ENCODE peak calls at places on chromosomes 6 and 20, in eight cellular contexts. K is dorsolateral prefrontal cortex, B is OCI-LY7, V is HFFc6, Y is left ventricle myocardium inferior, Q is psoas muscle, I is stomach, T is breast epithelium. S is an unnamed sample.

GRCh38 chr6:140670013-140670412 is 1295.6 kb upstream of the CITED2 start:
- DNase-seq in K (no peak), B (no peak), V (no peak), Y (no peak), Q (no peak), I (no peak), T (no peak), S (peak)

GRCh38 chr6:135318728-135319469 is 137.8 kb downstream of the MYB start:
- DNase-seq in K (no peak), B (no peak), V (no peak), Y (no peak), Q (no peak), I (no peak), T (no peak), S (no peak)

GRCh38 chr20:2748551-2749342 is 51.7 kb downstream of the CPXM1 start:
- DNase-seq in K (no peak), B (no peak), V (no peak), Y (no peak), Q (no peak), I (no peak), T (no peak), S (no peak)

GRCh38 chr6:7243188-7243942 is 69.6 kb downstream of the SSR1 start:
- DNase-seq in K (peak), B (peak), V (peak), Y (no peak), Q (no peak), I (no peak), T (no peak), S (peak)

GRCh38 chr6:104332407-104332806 is 527.3 kb downstream of the HACE1 start:
- DNase-seq in K (no peak), B (no peak), V (no peak), Y (no peak), Q (no peak), I (no peak), T (no peak), S (no peak)

GRCh38 chr20:4102381-4102780 is 87.0 kb upstream of the RNF24 start:
- DNase-seq in K (no peak), B (no peak), V (peak), Y (no peak), Q (no peak), I (no peak), T (no peak), S (no peak)

GRCh38 chr6:35677456-35677855 is 11.3 kb downstream of the FKBP5 start:
- DNase-seq in K (no peak), B (no peak), V (no peak), Y (no peak), Q (no peak), I (peak), T (no peak), S (no peak)

GRCh38 chr6:26031151-26031594 is 56.1 kb upstream of the HFE start:
- DNase-seq in K (no peak), B (peak), V (no peak), Y (no peak), Q (no peak), I (no peak), T (no peak), S (peak)

GRCh38 chr6:140601409-140601808 is 1227.0 kb upstream of the CITED2 start:
- DNase-seq in K (no peak), B (no peak), V (no peak), Y (no peak), Q (no peak), I (no peak), T (no peak), S (no peak)

GRCh38 chr6:144216668-144217218 is 66.4 kb downstream of the STX11 start:
- DNase-seq in K (no peak), B (peak), V (peak), Y (no peak), Q (peak), I (no peak), T (peak), S (no peak)

GRCh38 chr20:59823860-59824259 is 109.6 kb downstream of the SYCP2 start:
- DNase-seq in K (peak), B (no peak), V (no peak), Y (no peak), Q (no peak), I (no peak), T (no peak), S (no peak)

GRCh38 chr20:41273445-41273844 is 44.1 kb downstream of the ZHX3 start:
- DNase-seq in K (no peak), B (no peak), V (no peak), Y (no peak), Q (no peak), I (no peak), T (no peak), S (no peak)

GRCh38 chr20:34390769-34391447 is 27.8 kb downstream of the ITCH start:
- DNase-seq in K (no peak), B (no peak), V (peak), Y (no peak), Q (peak), I (peak), T (no peak), S (peak)

GRCh38 chr6:116101298-116101718 is 655 bp downstream of the NT5DC1 start:
- DNase-seq in K (no peak), B (no peak), V (no peak), Y (peak), Q (no peak), I (no peak), T (no peak), S (no peak)

GRCh38 chr6:4125933-4126864 is 9.2 kb downstream of the ECI2 start:
- DNase-seq in K (no peak), B (no peak), V (peak), Y (no peak), Q (no peak), I (no peak), T (no peak), S (peak)
- TF ChIP-seq CTCF in K (no peak), B (no peak), V (peak), Y (peak), Q (peak), I (no peak), T (no peak), S (peak)

DNA sequence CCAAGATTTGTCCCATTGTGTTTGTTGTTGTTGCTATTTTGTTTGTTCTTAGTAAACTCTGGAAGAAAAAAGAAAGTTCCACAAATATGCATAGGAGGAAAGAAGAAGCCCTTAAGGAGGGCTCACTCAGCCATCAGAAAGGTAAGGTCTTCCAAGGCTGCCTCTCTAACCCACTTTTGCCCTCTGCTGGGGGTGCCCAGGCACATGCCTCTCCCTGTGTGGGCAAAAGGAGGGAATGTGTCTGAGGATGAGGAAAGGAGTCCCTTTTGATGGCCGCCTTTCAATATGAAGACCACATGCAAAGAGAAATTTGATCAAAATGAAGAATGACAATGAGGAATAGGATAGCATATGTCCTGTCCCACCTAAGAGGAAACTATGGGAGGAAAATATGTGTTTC is 248.2 kb upstream of the POU3F2 start:
- DNase-seq in K (no peak), B (no peak), V (no peak), Y (no peak), Q (no peak), I (no peak), T (no peak), S (no peak)
- TF ChIP-seq CTCF in K (no peak), B (no peak), V (no peak), Y (no peak), Q (no peak), I (no peak), T (no peak), S (no peak)

GRCh38 chr6:14337157-14337556 is 219.6 kb downstream of the CD83 start:
- DNase-seq in K (no peak), B (no peak), V (no peak), Y (no peak), Q (no peak), I (no peak), T (no peak), S (no peak)
- TF ChIP-seq CTCF in K (no peak), B (no peak), V (no peak), Y (no peak), Q (no peak), I (no peak), T (no peak), S (no peak)

DNA sequence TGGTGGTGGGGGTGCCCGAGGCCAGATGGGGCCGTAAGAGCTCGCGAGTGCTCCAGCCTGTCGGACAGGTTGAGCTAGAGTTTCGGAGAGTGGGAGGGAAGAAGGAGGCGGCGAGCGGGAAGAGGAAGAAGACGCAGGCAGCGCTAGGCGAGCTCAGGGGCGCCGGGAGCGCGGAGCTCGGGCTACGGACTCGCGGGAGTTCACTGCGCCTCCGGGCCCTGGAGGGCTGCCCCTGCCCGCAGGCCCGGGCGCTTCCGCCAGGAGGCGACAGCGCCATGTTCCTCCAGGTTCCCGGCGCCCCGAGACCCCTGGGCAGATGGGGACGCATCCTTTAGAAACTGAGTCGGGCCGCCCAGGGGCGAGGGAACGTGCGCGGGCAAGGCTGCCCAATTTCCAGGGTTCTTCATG is 984 bp downstream of the TFAP2C start:
- DNase-seq in K (no peak), B (no peak), V (peak), Y (no peak), Q (no peak), I (peak), T (peak), S (peak)
- TF ChIP-seq CTCF in K (peak), B (peak), V (peak), Y (peak), Q (no peak), I (peak), T (peak), S (peak)

GRCh38 chr20:20089939-20090338 is 37.6 kb downstream of the CFAP61 start:
- DNase-seq in K (no peak), B (no peak), V (no peak), Y (no peak), Q (no peak), I (no peak), T (no peak), S (no peak)
- TF ChIP-seq CTCF in K (no peak), B (no peak), V (no peak), Y (no peak), Q (no peak), I (no peak), T (no peak), S (no peak)

GRCh38 chr20:24499472-24499871 is 30.0 kb downstream of the SYNDIG1 start:
- DNase-seq in K (no peak), B (no peak), V (no peak), Y (no peak), Q (no peak), I (no peak), T (no peak), S (no peak)

GRCh38 chr20:24495266-24495665 is 25.8 kb downstream of the SYNDIG1 start:
- DNase-seq in K (no peak), B (no peak), V (no peak), Y (no peak), Q (no peak), I (no peak), T (no peak), S (no peak)

GRCh38 chr20:24497851-24498250 is 28.4 kb downstream of the SYNDIG1 start:
- DNase-seq in K (peak), B (no peak), V (no peak), Y (no peak), Q (no peak), I (peak), T (no peak), S (peak)

GRCh38 chr20:24501764-24502163 is 32.3 kb downstream of the SYNDIG1 start:
- DNase-seq in K (no peak), B (no peak), V (no peak), Y (no peak), Q (no peak), I (no peak), T (no peak), S (no peak)

DNA sequence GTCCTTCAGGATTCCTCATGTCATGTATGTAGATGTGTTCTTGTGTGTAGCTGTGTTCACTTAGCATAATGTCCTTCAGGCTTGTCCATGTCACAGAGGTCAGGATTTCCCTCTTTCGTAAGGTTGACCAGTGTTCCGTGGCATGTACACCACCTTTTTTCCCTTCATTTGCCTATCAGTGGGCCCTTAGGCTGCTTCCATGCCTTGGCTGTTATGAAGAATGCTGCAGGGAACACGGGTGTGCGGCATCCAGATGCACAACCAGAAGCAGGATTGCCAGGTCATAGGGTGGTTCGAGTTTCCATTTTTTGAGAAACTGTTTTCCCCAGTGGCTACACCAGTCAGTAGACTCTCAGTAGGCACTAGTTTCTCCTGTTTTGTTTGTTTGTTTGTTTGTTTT is 29.2 kb downstream of the SYNDIG1 start:
- DNase-seq in K (peak), B (no peak), V (no peak), Y (no peak), Q (no peak), I (no peak), T (no peak), S (no peak)
- TF ChIP-seq CTCF in K (no peak), B (no peak), V (no peak), Y (no peak), Q (no peak), I (no peak), T (no peak), S (no peak)

DNA sequence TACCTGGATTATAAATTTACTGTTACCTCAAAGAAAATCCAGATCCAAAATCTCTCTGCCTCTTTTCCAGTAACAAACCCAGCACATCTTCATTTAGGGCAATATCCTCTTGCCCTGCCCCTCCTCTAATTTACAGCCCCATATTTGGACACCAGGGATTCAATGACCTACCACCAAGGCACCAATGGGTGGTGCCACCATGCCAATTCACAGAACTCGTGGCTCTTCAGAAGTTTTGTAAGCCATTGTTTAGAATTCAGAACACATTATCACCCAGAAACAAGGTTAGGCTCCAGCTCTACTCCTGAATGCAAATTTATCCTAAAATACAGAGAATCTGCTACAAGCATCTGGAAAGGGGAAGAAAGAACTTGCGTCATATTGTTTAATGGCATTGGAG is 67.8 kb upstream of the SASH1 start:
- DNase-seq in K (no peak), B (no peak), V (no peak), Y (no peak), Q (no peak), I (no peak), T (no peak), S (no peak)
- TF ChIP-seq CTCF in K (peak), B (no peak), V (no peak), Y (no peak), Q (no peak), I (no peak), T (no peak), S (no peak)

GRCh38 chr20:58184063-58184462 is 44.4 kb downstream of the ANKRD60 start:
- DNase-seq in K (no peak), B (no peak), V (no peak), Y (no peak), Q (no peak), I (no peak), T (no peak), S (no peak)

GRCh38 chr20:58192567-58192966 is 35.9 kb downstream of the ANKRD60 start:
- DNase-seq in K (no peak), B (peak), V (no peak), Y (no peak), Q (no peak), I (no peak), T (no peak), S (no peak)

GRCh38 chr20:58184984-58185383 is 43.5 kb downstream of the ANKRD60 start:
- DNase-seq in K (no peak), B (no peak), V (no peak), Y (no peak), Q (no peak), I (no peak), T (no peak), S (no peak)

GRCh38 chr20:58192065-58192464 is 36.4 kb downstream of the ANKRD60 start:
- DNase-seq in K (no peak), B (no peak), V (no peak), Y (no peak), Q (no peak), I (no peak), T (no peak), S (no peak)

DNA sequence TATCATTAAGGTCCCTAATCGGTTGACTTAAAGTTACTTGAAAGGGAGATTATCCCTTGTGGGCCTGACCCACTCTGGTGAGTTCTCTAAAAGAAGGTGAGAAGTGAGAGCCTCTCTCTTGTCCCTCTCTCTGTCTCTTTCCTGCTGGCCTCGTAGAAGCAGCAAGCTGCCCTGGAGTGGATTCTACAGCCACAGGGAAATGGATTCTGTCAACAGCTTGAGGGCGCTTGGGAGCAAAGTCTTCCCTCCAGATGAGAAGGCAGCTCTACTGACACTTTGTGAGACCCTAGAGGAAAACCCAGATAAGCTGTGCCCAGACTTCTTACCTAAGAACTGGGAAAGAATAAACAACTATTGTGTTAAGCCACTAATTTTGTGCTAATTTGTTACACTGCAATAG is 40.0 kb downstream of the ANKRD60 start:
- DNase-seq in K (no peak), B (no peak), V (no peak), Y (no peak), Q (no peak), I (no peak), T (no peak), S (no peak)
- TF ChIP-seq CTCF in K (no peak), B (peak), V (no peak), Y (no peak), Q (no peak), I (no peak), T (no peak), S (no peak)

GRCh38 chr20:18669241-18670019 is 81.6 kb downstream of the DTD1 start:
- DNase-seq in K (no peak), B (no peak), V (no peak), Y (no peak), Q (no peak), I (no peak), T (no peak), S (no peak)
- TF ChIP-seq CTCF in K (no peak), B (no peak), V (no peak), Y (no peak), Q (no peak), I (no peak), T (no peak), S (no peak)

GRCh38 chr6:52839124-52840055 is 1.2 kb downstream of the GSTA5 start:
- DNase-seq in K (peak), B (peak), V (peak), Y (no peak), Q (no peak), I (peak), T (peak), S (peak)
- TF ChIP-seq CTCF in K (peak), B (peak), V (peak), Y (peak), Q (peak), I (peak), T (peak), S (peak)

S was measured in foreskin keratinocyte.